ENCODE peak calls at places on chromosomes 11 and 22, in five cellular contexts. One of them, this sample, is unnamed.

GRCh38 chr11:32960553-32961164 is 55.0 kb upstream of the DEPDC7 start:
- DNase-seq in lung: no peak
- DNase-seq in astrocyte of the spinal cord: peak
- DNase-seq in sigmoid colon: no peak
- DNase-seq in AG04449: peak
- DNase-seq in this sample: peak

GRCh38 chr11:33935466-33935865 is 43.6 kb upstream of the LMO2 start:
- DNase-seq in AG04449: no peak
- DNase-seq in astrocyte of the spinal cord: no peak
- DNase-seq in sigmoid colon: no peak
- DNase-seq in lung: no peak
- DNase-seq in this sample: no peak

GRCh38 chr11:98358551-98358950 is 662.2 kb upstream of the CNTN5 start:
- DNase-seq in AG04449: no peak
- DNase-seq in lung: no peak
- DNase-seq in sigmoid colon: no peak
- DNase-seq in astrocyte of the spinal cord: no peak
- DNase-seq in this sample: no peak

GRCh38 chr11:118768715-118769114 is 22.2 kb downstream of the DDX6 start:
- DNase-seq in lung: no peak
- DNase-seq in AG04449: no peak
- DNase-seq in sigmoid colon: no peak
- DNase-seq in astrocyte of the spinal cord: no peak
- DNase-seq in this sample: no peak

GRCh38 chr22:46081036-46081830 is 69.1 kb upstream of the PPARA start:
- DNase-seq in lung: no peak
- DNase-seq in sigmoid colon: peak
- DNase-seq in astrocyte of the spinal cord: no peak
- DNase-seq in AG04449: no peak
- DNase-seq in this sample: no peak

GRCh38 chr11:120106354-120106753 is 31.6 kb downstream of the TRIM29 start:
- DNase-seq in astrocyte of the spinal cord: no peak
- DNase-seq in lung: no peak
- DNase-seq in AG04449: no peak
- DNase-seq in sigmoid colon: no peak
- DNase-seq in this sample: no peak

GRCh38 chr11:116693206-116694016 is 79.4 kb downstream of the BUD13 start:
- DNase-seq in sigmoid colon: peak
- DNase-seq in lung: no peak
- DNase-seq in AG04449: no peak
- DNase-seq in astrocyte of the spinal cord: no peak
- DNase-seq in this sample: no peak

GRCh38 chr11:116061322-116061721 is 557.1 kb upstream of the CADM1 start:
- DNase-seq in sigmoid colon: no peak
- DNase-seq in astrocyte of the spinal cord: no peak
- DNase-seq in lung: no peak
- DNase-seq in AG04449: no peak
- DNase-seq in this sample: no peak

GRCh38 chr11:17351510-17352176 is at the start of gene NCR3LG1:
- DNase-seq in astrocyte of the spinal cord: peak
- DNase-seq in AG04449: no peak
- DNase-seq in lung: peak
- DNase-seq in sigmoid colon: peak
- DNase-seq in this sample: peak

GRCh38 chr11:47992959-47993820 is 12.8 kb downstream of the PTPRJ start:
- DNase-seq in AG04449: no peak
- DNase-seq in astrocyte of the spinal cord: peak
- DNase-seq in lung: no peak
- DNase-seq in sigmoid colon: no peak
- DNase-seq in this sample: peak

GRCh38 chr11:34427171-34427805 is 11.4 kb upstream of the CAT start:
- DNase-seq in astrocyte of the spinal cord: peak
- DNase-seq in AG04449: no peak
- DNase-seq in lung: peak
- DNase-seq in sigmoid colon: no peak
- DNase-seq in this sample: peak

GRCh38 chr11:17563961-17564686 is 17.1 kb downstream of the OTOG start:
- DNase-seq in sigmoid colon: peak
- DNase-seq in lung: no peak
- DNase-seq in astrocyte of the spinal cord: no peak
- DNase-seq in AG04449: no peak
- DNase-seq in this sample: no peak

GRCh38 chr11:7642747-7643146 is 30.6 kb downstream of the CYB5R2 start:
- DNase-seq in AG04449: no peak
- DNase-seq in sigmoid colon: no peak
- DNase-seq in astrocyte of the spinal cord: no peak
- DNase-seq in lung: no peak
- DNase-seq in this sample: no peak

GRCh38 chr22:49760630-49761571 is 66.8 kb downstream of the BRD1 start:
- DNase-seq in astrocyte of the spinal cord: no peak
- DNase-seq in lung: no peak
- DNase-seq in AG04449: no peak
- DNase-seq in sigmoid colon: no peak
- DNase-seq in this sample: no peak

GRCh38 chr22:35449829-35450689 is 50.1 kb downstream of the MCM5 start:
- DNase-seq in AG04449: no peak
- DNase-seq in lung: no peak
- DNase-seq in sigmoid colon: no peak
- DNase-seq in astrocyte of the spinal cord: no peak
- DNase-seq in this sample: no peak

GRCh38 chr11:10022764-10023163 is 271.3 kb downstream of the SBF2 start:
- DNase-seq in lung: no peak
- DNase-seq in AG04449: no peak
- DNase-seq in astrocyte of the spinal cord: peak
- DNase-seq in sigmoid colon: no peak
- DNase-seq in this sample: no peak

GRCh38 chr11:71163371-71163770 is 89.0 kb downstream of the SHANK2 start:
- DNase-seq in AG04449: no peak
- DNase-seq in lung: no peak
- DNase-seq in astrocyte of the spinal cord: no peak
- DNase-seq in sigmoid colon: peak
- DNase-seq in this sample: no peak

GRCh38 chr11:118401880-118402590 is 629 bp downstream of the ATP5MG start:
- DNase-seq in AG04449: peak
- DNase-seq in sigmoid colon: no peak
- DNase-seq in lung: no peak
- DNase-seq in astrocyte of the spinal cord: peak
- DNase-seq in this sample: no peak

GRCh38 chr11:65774525-65775306 is 6.1 kb downstream of the AP5B1 start:
- DNase-seq in AG04449: no peak
- DNase-seq in astrocyte of the spinal cord: no peak
- DNase-seq in sigmoid colon: peak
- DNase-seq in lung: peak
- DNase-seq in this sample: no peak

GRCh38 chr22:36554101-36554500 is 25.1 kb upstream of the EIF3D start:
- DNase-seq in astrocyte of the spinal cord: no peak
- DNase-seq in AG04449: no peak
- DNase-seq in sigmoid colon: no peak
- DNase-seq in lung: no peak
- DNase-seq in this sample: no peak

GRCh38 chr22:36549033-36549432 is 20.1 kb upstream of the EIF3D start:
- DNase-seq in astrocyte of the spinal cord: no peak
- DNase-seq in AG04449: no peak
- DNase-seq in sigmoid colon: no peak
- DNase-seq in lung: no peak
- DNase-seq in this sample: no peak

GRCh38 chr22:36548606-36549005 is 19.6 kb upstream of the EIF3D start:
- DNase-seq in sigmoid colon: no peak
- DNase-seq in AG04449: no peak
- DNase-seq in lung: no peak
- DNase-seq in astrocyte of the spinal cord: no peak
- DNase-seq in this sample: no peak

GRCh38 chr22:36551096-36551495 is 22.1 kb upstream of the EIF3D start:
- DNase-seq in sigmoid colon: no peak
- DNase-seq in astrocyte of the spinal cord: no peak
- DNase-seq in lung: no peak
- DNase-seq in AG04449: no peak
- DNase-seq in this sample: no peak

DNA sequence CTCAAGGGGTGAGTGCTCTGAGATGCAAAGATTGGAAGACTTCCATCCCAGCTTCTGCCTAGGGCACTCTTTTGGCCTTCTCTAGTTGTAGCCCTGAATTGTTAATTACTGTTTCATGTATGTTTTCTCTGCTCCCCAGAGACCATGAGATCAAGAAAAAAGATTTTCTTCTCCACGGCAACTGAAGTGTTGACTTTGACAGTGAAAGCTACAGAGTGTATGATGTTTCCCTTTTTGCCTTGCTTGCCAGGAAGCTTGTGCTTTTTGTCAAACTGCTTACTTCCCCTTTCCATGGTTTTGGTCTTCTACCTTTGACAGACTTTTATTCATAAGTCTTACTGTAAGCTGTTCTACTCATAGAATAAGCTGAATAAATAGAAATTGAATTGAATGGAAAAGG is 23.3 kb upstream of the EIF3D start:
- DNase-seq in sigmoid colon: no peak
- DNase-seq in astrocyte of the spinal cord: no peak
- DNase-seq in lung: no peak
- DNase-seq in AG04449: no peak
- DNase-seq in this sample: no peak
- H3K4me3 ChIP-seq in sigmoid colon: no peak
- H3K4me3 ChIP-seq in astrocyte of the spinal cord: no peak
- H3K4me3 ChIP-seq in lung: no peak
- H3K4me3 ChIP-seq in AG04449: no peak
- H3K4me3 ChIP-seq in this sample: no peak

GRCh38 chr22:31490496-31490925 is 869 bp upstream of the EIF4ENIF1 start:
- DNase-seq in sigmoid colon: peak
- DNase-seq in AG04449: no peak
- DNase-seq in lung: peak
- DNase-seq in astrocyte of the spinal cord: no peak
- DNase-seq in this sample: peak

GRCh38 chr22:31488988-31489617 is 539 bp downstream of the EIF4ENIF1 start:
- DNase-seq in lung: peak
- DNase-seq in AG04449: no peak
- DNase-seq in sigmoid colon: no peak
- DNase-seq in astrocyte of the spinal cord: peak
- DNase-seq in this sample: no peak

GRCh38 chr22:31486951-31487350 is 2.7 kb downstream of the EIF4ENIF1 start:
- DNase-seq in astrocyte of the spinal cord: no peak
- DNase-seq in lung: no peak
- DNase-seq in sigmoid colon: no peak
- DNase-seq in AG04449: no peak
- DNase-seq in this sample: no peak

GRCh38 chr22:31489632-31490495 is at the start of gene EIF4ENIF1:
- DNase-seq in sigmoid colon: peak
- DNase-seq in astrocyte of the spinal cord: peak
- DNase-seq in lung: peak
- DNase-seq in AG04449: no peak
- DNase-seq in this sample: peak

DNA sequence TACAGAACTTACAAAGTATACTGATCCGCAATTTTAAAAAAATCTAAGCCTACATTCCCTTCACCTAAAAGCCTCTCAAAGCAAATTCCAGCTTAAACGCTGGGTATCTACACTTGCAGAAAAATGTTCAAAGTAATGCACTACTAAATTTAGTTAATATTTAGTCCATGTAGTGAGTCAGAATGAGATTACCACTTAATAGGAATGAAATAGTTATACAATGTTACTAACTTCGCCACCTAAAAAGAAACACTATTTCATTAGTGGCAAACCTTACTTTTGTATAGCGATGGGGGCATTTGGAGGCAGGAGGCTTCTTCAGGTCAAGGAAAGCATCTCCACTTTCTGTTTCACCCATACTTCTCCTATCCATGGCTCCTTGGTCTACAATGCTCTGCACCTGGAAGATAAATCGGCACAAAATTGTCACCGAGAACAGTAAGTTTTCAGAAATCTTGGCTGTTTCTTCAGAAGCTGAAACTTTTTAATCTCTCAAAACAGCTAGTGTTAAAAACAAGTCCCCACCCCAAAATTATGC is 1.2 kb downstream of the EIF4ENIF1 start:
- DNase-seq in astrocyte of the spinal cord: no peak
- DNase-seq in AG04449: no peak
- DNase-seq in lung: no peak
- DNase-seq in sigmoid colon: no peak
- DNase-seq in this sample: no peak
- H3K4me3 ChIP-seq in astrocyte of the spinal cord: peak
- H3K4me3 ChIP-seq in AG04449: peak
- H3K4me3 ChIP-seq in lung: no peak
- H3K4me3 ChIP-seq in sigmoid colon: peak
- H3K4me3 ChIP-seq in this sample: peak

GRCh38 chr22:39556970-39557811 is 13.4 kb upstream of the CACNA1I start:
- DNase-seq in astrocyte of the spinal cord: no peak
- DNase-seq in AG04449: no peak
- DNase-seq in lung: no peak
- DNase-seq in sigmoid colon: no peak
- DNase-seq in this sample: no peak

GRCh38 chr22:39560127-39560526 is 10.4 kb upstream of the CACNA1I start:
- DNase-seq in astrocyte of the spinal cord: no peak
- DNase-seq in AG04449: no peak
- DNase-seq in lung: no peak
- DNase-seq in sigmoid colon: no peak
- DNase-seq in this sample: no peak

GRCh38 chr22:39558950-39559349 is 11.6 kb upstream of the CACNA1I start:
- DNase-seq in sigmoid colon: no peak
- DNase-seq in lung: no peak
- DNase-seq in astrocyte of the spinal cord: no peak
- DNase-seq in AG04449: no peak
- DNase-seq in this sample: no peak

GRCh38 chr22:39559456-39560105 is 11.0 kb upstream of the CACNA1I start:
- DNase-seq in lung: no peak
- DNase-seq in AG04449: no peak
- DNase-seq in astrocyte of the spinal cord: no peak
- DNase-seq in sigmoid colon: no peak
- DNase-seq in this sample: no peak

DNA sequence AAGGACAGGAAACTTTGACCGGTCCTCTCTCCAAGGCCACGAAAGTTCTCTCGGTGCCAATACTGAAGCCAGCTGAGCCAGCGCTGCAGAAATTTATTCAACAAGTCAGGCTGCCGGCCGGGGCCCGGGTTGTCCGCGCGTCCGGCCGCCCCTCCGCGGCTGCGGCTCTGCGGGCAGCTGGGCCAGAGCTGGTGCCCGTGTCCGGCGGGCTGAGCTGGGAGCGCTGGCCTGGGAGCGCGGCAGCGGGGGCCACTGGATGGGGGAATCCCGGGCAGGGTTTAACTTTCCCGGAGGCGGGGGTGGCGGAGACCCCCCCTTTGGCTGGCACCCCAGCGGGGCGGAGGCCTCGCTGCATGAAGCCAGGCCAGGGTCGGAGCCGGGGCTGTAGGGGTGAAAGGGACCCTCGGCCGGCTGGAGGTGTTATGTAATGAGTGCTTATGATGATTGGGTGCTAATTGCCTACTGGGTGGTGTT is 12.3 kb upstream of the CACNA1I start:
- DNase-seq in lung: no peak
- DNase-seq in sigmoid colon: no peak
- DNase-seq in AG04449: no peak
- DNase-seq in astrocyte of the spinal cord: no peak
- DNase-seq in this sample: no peak
- H3K4me3 ChIP-seq in lung: no peak
- H3K4me3 ChIP-seq in sigmoid colon: peak
- H3K4me3 ChIP-seq in AG04449: no peak
- H3K4me3 ChIP-seq in astrocyte of the spinal cord: no peak
- H3K4me3 ChIP-seq in this sample: no peak

DNA sequence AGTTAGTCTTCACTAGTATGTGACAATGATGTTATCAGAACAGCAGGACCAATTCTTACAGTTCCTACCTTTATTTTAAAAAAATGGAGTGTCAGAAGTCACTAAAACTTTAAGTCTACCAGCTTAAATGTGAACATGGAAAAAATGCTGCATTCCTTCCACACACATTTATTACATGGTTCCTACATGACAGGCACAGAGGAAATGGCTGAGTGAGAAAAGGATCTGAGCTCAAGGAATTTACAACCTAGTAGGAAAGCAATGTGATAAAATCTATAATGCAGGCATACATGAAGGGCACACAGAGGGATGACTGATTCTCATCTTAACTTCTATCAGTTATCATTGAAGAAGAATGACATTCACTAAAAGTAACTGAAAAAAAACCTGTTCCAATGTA is 23.0 kb downstream of the CLDN25 start:
- DNase-seq in sigmoid colon: no peak
- DNase-seq in lung: no peak
- DNase-seq in astrocyte of the spinal cord: no peak
- DNase-seq in AG04449: no peak
- DNase-seq in this sample: no peak
- H3K4me3 ChIP-seq in sigmoid colon: no peak
- H3K4me3 ChIP-seq in lung: no peak
- H3K4me3 ChIP-seq in astrocyte of the spinal cord: no peak
- H3K4me3 ChIP-seq in AG04449: no peak
- H3K4me3 ChIP-seq in this sample: no peak